ENCODE peak calls at places on chromosomes 3 and 15, in four cellular contexts. Y is AG09319, F is stomach, H is astrocyte. P is an unnamed sample.

GRCh38 chr15:58340176-58340575 is 91.6 kb upstream of the LIPC start:
- DNase-seq in Y (no peak), F (no peak), H (peak), P (no peak)

GRCh38 chr3:179898024-179898423 is 138.7 kb downstream of the PEX5L start:
- DNase-seq in Y (no peak), F (no peak), H (peak), P (peak)

GRCh38 chr3:72085036-72085435 is 300.1 kb upstream of the PROK2 start:
- DNase-seq in Y (no peak), F (no peak), H (no peak), P (no peak)

GRCh38 chr3:136624894-136625815 is 127.0 kb downstream of the STAG1 start:
- DNase-seq in Y (no peak), F (no peak), H (peak), P (no peak)

GRCh38 chr3:9231006-9231405 is 18.4 kb downstream of the SRGAP3 start:
- DNase-seq in Y (no peak), F (no peak), H (no peak), P (no peak)

GRCh38 chr15:51022206-51022605 is 72.5 kb downstream of the TNFAIP8L3 start:
- DNase-seq in Y (no peak), F (no peak), H (no peak), P (no peak)

GRCh38 chr15:32677238-32677750 is 35.8 kb downstream of the SCG5 start:
- DNase-seq in Y (no peak), F (no peak), H (no peak), P (no peak)

GRCh38 chr15:32919749-32920414 is 202.1 kb downstream of the GREM1 start:
- DNase-seq in Y (peak), F (no peak), H (peak), P (no peak)

GRCh38 chr3:66644549-66644948 is 143.7 kb upstream of the LRIG1 start:
- DNase-seq in Y (no peak), F (no peak), H (no peak), P (no peak)

GRCh38 chr15:99537344-99537743 is 28.4 kb upstream of the MEF2A start:
- DNase-seq in Y (no peak), F (no peak), H (peak), P (no peak)

GRCh38 chr3:8239718-8240698 is 261.6 kb upstream of the LMCD1 start:
- DNase-seq in Y (peak), F (no peak), H (peak), P (peak)

GRCh38 chr3:154970796-154971195 is 109.3 kb upstream of the MME start:
- DNase-seq in Y (peak), F (no peak), H (peak), P (no peak)

GRCh38 chr15:34213690-34214089 is 3.8 kb upstream of the KATNBL1 start:
- DNase-seq in Y (no peak), F (no peak), H (no peak), P (peak)

GRCh38 chr3:34856577-34856976 is 782.7 kb upstream of the ARPP21 start:
- DNase-seq in Y (no peak), F (no peak), H (no peak), P (no peak)

GRCh38 chr15:87227846-87228245 is 1028.7 kb downstream of the NTRK3 start:
- DNase-seq in Y (no peak), F (no peak), H (peak), P (no peak)

GRCh38 chr3:124860599-124860998 is 26.6 kb downstream of the ITGB5 start:
- DNase-seq in Y (peak), F (peak), H (peak), P (no peak)

GRCh38 chr15:48538941-48539340 is 106.6 kb downstream of the FBN1 start:
- DNase-seq in Y (no peak), F (no peak), H (no peak), P (no peak)

GRCh38 chr3:132543016-132543739 is 53.9 kb upstream of the ACKR4 start:
- DNase-seq in Y (peak), F (no peak), H (peak), P (no peak)

GRCh38 chr3:16151109-16151508 is 23.4 kb upstream of the GALNT15 start:
- DNase-seq in Y (peak), F (no peak), H (peak), P (no peak)

GRCh38 chr3:31237887-31238286 is 294.8 kb upstream of the STT3B start:
- DNase-seq in Y (no peak), F (no peak), H (no peak), P (no peak)

GRCh38 chr3:5423076-5423475 is 235.6 kb downstream of the EDEM1 start:
- DNase-seq in Y (no peak), F (no peak), H (no peak), P (no peak)

GRCh38 chr3:14230729-14231128 is 52.1 kb downstream of the LSM3 start:
- DNase-seq in Y (no peak), F (no peak), H (no peak), P (no peak)

GRCh38 chr3:117261907-117262518 is 552.4 kb downstream of the TUSC7 start:
- DNase-seq in Y (no peak), F (no peak), H (no peak), P (no peak)

GRCh38 chr3:146222204-146223046 is 28.5 kb downstream of the PLSCR4 start:
- DNase-seq in Y (no peak), F (no peak), H (peak), P (no peak)

GRCh38 chr3:66362541-66362941 is 138.3 kb downstream of the LRIG1 start:
- DNase-seq in Y (no peak), F (no peak), H (peak), P (no peak)

GRCh38 chr3:49668414-49668797 is 5.7 kb upstream of the APEH start:
- DNase-seq in Y (no peak), F (no peak), H (no peak), P (no peak)

GRCh38 chr15:30043211-30043655 is 39.5 kb upstream of the GOLGA8J start:
- DNase-seq in Y (no peak), F (no peak), H (peak), P (no peak)

GRCh38 chr15:60898896-60899295 is 330.2 kb downstream of the RORA start:
- DNase-seq in Y (no peak), F (no peak), H (no peak), P (no peak)

GRCh38 chr3:16177962-16178627 is 3.6 kb downstream of the GALNT15 start:
- DNase-seq in Y (peak), F (peak), H (peak), P (peak)

GRCh38 chr15:60859996-60860494 is 369.1 kb downstream of the RORA start:
- DNase-seq in Y (peak), F (no peak), H (peak), P (no peak)

GRCh38 chr3:171384101-171384891 is 75.9 kb downstream of the TNIK start:
- DNase-seq in Y (peak), F (no peak), H (peak), P (no peak)

DNA sequence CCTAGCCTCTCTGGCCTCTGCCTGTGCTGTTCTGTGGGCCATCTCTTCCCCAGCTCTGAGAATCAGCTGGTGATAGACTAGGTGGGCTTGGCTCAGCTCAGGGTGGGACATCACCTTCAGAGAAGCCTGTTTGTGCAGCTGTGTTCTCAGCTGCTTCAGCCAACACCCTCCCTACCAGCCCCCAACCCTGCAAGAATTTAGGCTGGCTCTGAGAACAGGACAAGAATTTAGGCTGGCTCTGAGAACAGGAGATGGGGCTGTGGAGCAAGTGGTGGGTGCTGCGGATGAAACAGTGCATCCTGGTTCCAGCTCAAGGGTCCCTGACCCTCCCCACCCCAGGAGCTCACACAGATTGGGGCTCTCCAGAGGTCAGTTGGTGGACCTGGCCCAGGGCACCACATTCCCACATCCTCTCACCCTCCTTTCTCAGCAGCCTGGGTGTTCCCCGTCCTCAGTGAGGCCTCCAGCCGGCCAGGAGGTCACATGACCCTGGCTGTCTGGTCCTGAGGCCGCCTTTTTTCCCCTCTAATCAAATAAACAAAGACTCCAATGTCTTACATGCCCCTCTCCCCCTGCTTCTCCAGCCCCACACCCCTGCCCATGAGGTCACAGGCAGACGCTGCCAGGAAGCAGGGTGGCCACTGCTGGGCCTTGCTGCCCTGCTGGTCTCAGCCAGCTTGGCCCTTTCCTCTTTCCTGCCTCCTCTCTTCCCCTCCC is 14.9 kb downstream of the PLEKHO2 start:
- DNase-seq in Y (peak), F (no peak), H (peak), P (no peak)
- TF ChIP-seq CTCF in Y (peak), F (no peak), H (no peak), P (no peak)

DNA sequence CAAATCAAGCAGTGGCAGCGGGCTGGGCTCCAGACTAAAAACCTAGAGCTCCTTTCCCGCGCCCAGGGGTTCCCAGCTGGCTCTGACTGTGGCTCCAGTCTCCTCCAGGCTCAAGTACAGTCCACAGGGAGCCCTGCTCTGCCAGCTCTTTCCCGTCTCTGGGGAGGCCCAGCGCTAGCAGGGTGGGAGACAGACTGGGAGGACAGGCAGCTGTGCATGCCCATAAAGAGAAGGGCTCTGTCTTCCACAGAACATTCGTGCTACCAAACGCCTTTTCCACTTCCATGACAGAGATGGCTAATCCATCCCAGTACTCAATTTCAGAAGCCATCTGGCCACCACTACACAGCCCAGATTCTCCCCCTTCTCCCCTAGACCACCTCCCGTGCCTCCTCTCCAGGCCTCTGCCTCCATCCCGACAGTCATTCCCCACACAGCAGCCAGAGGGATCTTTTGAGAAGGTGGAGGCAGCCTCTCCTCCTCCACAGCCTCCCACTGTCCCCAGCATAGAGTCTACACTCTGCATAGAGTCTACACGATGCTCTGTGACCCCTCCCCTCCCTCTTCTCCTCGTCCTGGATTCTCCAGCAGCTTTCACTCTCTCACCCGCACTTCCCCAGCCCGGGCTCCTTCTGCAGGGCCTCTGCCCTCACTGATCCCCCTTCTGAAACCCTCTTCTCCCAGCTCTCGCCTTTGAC is 6.8 kb upstream of the DUSP7 start:
- DNase-seq in Y (no peak), F (no peak), H (no peak), P (no peak)
- TF ChIP-seq CTCF in Y (no peak), F (no peak), H (no peak), P (no peak)

DNA sequence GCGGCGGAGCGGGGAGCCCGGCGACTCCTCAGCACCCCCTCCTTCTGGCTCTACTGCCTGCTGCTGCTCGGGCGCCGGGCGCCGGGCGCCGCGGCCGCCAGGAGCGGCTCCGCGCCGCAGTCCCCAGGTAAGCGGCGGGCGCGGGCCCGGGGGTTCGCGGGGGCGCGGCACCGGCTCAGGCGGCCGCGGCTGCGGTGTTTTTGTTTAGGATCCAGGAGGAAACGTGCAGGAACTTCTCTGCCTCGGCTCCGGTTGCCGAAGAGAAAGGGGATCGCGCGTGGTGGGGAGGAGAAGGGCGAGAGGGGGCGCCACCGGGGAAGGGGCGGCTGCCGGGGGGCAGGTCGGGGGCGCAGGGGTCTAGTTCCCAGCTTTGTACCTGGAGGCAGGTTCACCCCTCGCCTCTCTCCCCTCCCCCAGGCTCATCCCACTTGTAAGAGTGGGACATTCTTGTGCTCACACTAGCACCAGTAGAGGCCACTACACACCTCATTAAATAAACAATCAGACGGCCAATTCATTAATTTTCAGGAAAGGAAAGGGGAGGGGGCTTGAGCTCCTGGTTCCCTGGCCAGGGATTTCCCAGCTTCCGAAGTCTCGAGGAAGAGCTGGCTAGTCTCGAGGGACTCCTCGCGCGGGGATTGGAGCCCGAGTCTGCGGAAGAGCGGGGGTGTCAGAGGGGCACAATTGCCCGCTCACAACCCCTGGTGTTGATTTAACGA is 575 bp downstream of the NEO1 start:
- DNase-seq in Y (no peak), F (peak), H (peak), P (peak)
- TF ChIP-seq CTCF in Y (peak), F (no peak), H (no peak), P (no peak)

DNA sequence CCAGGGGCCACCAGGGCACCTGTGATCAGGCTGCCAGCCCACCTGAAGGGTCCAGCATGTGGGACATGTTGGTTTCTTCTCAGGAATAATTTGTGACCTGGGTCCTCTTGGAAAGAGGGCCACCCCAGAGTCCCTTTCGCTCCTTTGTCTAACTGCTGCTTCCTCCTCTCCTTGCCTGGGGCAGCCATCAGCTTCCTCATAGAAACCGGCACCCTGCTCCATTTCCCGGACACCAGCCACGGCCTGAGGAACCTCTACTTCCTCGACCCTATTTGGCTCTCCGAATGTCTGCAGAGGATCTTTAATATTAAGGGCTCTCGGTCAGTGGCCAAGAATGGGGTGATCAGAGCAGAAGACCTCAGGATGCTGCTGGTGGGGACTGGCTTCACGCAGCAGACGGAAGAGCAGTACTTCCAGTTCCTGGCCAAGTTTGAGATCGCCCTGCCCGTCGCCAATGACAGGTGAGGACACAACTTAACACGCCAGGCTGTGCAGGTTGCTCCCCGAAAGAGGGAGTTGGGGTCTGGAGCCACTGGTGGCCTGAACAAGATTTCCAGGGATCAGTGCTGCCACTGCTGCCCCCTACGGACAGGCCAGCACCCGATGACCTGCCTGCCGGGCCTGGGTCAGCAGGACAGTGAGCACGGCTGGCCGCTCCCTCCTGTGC is 109.7 kb downstream of the LRRK1 start:
- DNase-seq in Y (no peak), F (peak), H (no peak), P (no peak)
- TF ChIP-seq CTCF in Y (no peak), F (no peak), H (no peak), P (no peak)

GRCh38 chr15:63791236-63791635 is 42.5 kb downstream of the HERC1 start:
- DNase-seq in Y (no peak), F (no peak), H (no peak), P (no peak)
- TF ChIP-seq CTCF in Y (no peak), F (no peak), H (no peak), P (no peak)

P was measured in activated CD8-positive, alpha-beta T cell treated with anti-CD3 and anti-CD28 coated beads for 36 hours.